ENCODE peak calls at places on chromosome 14, in nine cellular contexts. A is neuronal stem cell; D is caudate nucleus; F is K562; T is aorta; R is CD4-positive, CD25-positive, alpha-beta regulatory T cell; I is CD8-positive, alpha-beta T cell; B is left ventricle myocardium inferior; M is right cardiac atrium. Q is an unnamed sample.

GRCh38 chr14:99605299-99605961 is 1.4 kb upstream of the CCDC85C start:
- DNase-seq in F (peak), T (peak), R (peak), D (peak), M (peak), A (no peak), I (peak), B (peak), Q (peak)

GRCh38 chr14:73958591-73958990 is 8.5 kb downstream of the COQ6 start:
- DNase-seq in F (no peak), R (no peak), D (no peak), M (no peak), I (no peak), B (no peak), A (no peak), T (no peak), Q (no peak)

GRCh38 chr14:29085546-29085945 is 319.0 kb downstream of the FOXG1 start:
- DNase-seq in A (peak), B (no peak), I (no peak), M (no peak), R (no peak), T (no peak), F (peak), D (no peak), Q (peak)

GRCh38 chr14:78130356-78130755 is 39.8 kb upstream of the NRXN3 start:
- DNase-seq in B (no peak), F (no peak), A (no peak), T (no peak), D (no peak), I (no peak), M (no peak), R (no peak), Q (no peak)

GRCh38 chr14:82403972-82404371 is 870.3 kb upstream of the SEL1L start:
- DNase-seq in T (no peak), F (no peak), I (no peak), M (no peak), B (no peak), D (no peak), R (no peak), A (no peak), Q (no peak)

GRCh38 chr14:40447032-40447431 is 1014.8 kb upstream of the FBXO33 start:
- DNase-seq in D (no peak), T (no peak), M (no peak), A (no peak), I (no peak), R (no peak), F (no peak), B (no peak), Q (no peak)

GRCh38 chr14:99257673-99258221 is 14.2 kb downstream of the BCL11B start:
- DNase-seq in A (no peak), B (no peak), I (peak), M (no peak), T (no peak), D (no peak), F (no peak), R (peak), Q (no peak)

GRCh38 chr14:84029246-84029645 is 1500.7 kb upstream of the FLRT2 start:
- DNase-seq in F (no peak), M (no peak), R (no peak), T (no peak), A (no peak), D (no peak), B (no peak), I (no peak), Q (no peak)

GRCh38 chr14:32217301-32217700 is 14.2 kb upstream of the RNU6-8 start:
- DNase-seq in R (no peak), M (no peak), T (no peak), B (no peak), F (no peak), A (no peak), D (no peak), I (no peak), Q (no peak)

GRCh38 chr14:78576437-78577166 is 406.4 kb downstream of the NRXN3 start:
- DNase-seq in M (no peak), R (no peak), B (no peak), A (no peak), T (no peak), F (no peak), D (no peak), I (no peak), Q (no peak)

GRCh38 chr14:24241829-24242443 is 487 bp downstream of the TINF2 start:
- DNase-seq in F (peak), A (no peak), B (peak), I (peak), D (peak), M (peak), R (peak), T (peak), Q (peak)

GRCh38 chr14:75273272-75274044 is 5.2 kb upstream of the FOS start:
- DNase-seq in T (no peak), B (no peak), D (no peak), A (no peak), R (no peak), F (no peak), I (no peak), M (no peak), Q (no peak)

GRCh38 chr14:68426661-68427549 is 366.0 kb downstream of the ZFP36L1 start:
- DNase-seq in F (no peak), M (no peak), I (no peak), D (no peak), R (no peak), B (no peak), T (no peak), A (no peak), Q (no peak)

GRCh38 chr14:96660667-96661066 is 136.5 kb upstream of the VRK1 start:
- DNase-seq in M (no peak), F (no peak), T (no peak), R (peak), A (no peak), B (no peak), D (no peak), I (no peak), Q (no peak)

GRCh38 chr14:75254381-75254821 is 24.2 kb upstream of the FOS start:
- DNase-seq in M (no peak), B (no peak), I (no peak), T (peak), D (no peak), F (no peak), R (no peak), A (no peak), Q (no peak)

GRCh38 chr14:101789222-101789621 is 27.7 kb downstream of the PPP2R5C start:
- DNase-seq in A (no peak), R (no peak), T (no peak), M (peak), B (no peak), D (no peak), I (no peak), F (no peak), Q (no peak)

GRCh38 chr14:101788016-101788695 is 26.6 kb downstream of the PPP2R5C start:
- DNase-seq in F (no peak), M (no peak), A (no peak), R (no peak), T (no peak), B (no peak), D (no peak), I (no peak), Q (no peak)

GRCh38 chr14:101796479-101796878 is 35.0 kb downstream of the PPP2R5C start:
- DNase-seq in R (no peak), A (no peak), F (no peak), M (no peak), B (no peak), T (no peak), I (no peak), D (no peak), Q (no peak)

GRCh38 chr14:101790232-101790631 is 28.7 kb downstream of the PPP2R5C start:
- DNase-seq in F (no peak), T (no peak), A (no peak), B (no peak), R (no peak), D (no peak), I (no peak), M (no peak), Q (no peak)

DNA sequence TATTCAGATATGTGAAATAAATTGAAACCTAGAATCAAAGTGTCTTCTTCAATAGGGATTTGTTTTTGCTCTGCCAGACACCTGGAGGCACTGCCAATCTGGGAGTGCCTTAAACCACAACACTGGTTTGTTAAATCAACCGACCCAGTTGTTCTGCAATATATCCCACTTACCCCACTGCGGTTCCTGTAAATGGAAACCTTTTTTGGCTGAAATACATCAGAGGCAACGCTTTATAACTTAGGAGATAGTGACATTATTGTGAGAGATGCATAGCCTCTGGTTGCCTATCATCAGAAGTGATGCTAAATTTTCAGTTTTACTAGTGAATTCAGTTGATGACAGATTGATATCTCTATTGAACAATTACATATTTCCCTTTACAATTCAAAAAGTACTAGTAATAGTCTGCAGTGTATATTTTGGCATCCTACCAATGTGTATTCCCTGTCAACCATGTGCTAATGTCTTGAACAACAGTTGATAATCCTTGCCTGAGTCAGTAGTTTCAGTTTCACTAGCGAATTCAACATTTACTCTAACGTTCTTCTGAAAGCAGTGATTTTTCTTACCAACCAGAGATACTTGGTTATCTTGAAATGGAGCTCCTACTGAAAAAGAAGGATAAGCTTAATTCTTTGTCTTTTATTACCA is 30.5 kb downstream of the PPP2R5C start:
- DNase-seq in A (no peak), I (no peak), R (peak), B (no peak), T (no peak), F (no peak), M (no peak), D (no peak), Q (peak)
- H3K27ac ChIP-seq in A (no peak), I (peak), R (peak), B (peak), T (no peak), F (no peak), M (no peak), D (peak), Q (peak)

GRCh38 chr14:65242732-65243134 is 140.4 kb upstream of the MAX start:
- DNase-seq in I (no peak), D (no peak), A (no peak), T (no peak), F (no peak), B (no peak), R (no peak), M (no peak), Q (no peak)
- H3K27ac ChIP-seq in I (no peak), D (no peak), A (no peak), T (no peak), F (no peak), B (no peak), R (no peak), M (no peak), Q (no peak)

DNA sequence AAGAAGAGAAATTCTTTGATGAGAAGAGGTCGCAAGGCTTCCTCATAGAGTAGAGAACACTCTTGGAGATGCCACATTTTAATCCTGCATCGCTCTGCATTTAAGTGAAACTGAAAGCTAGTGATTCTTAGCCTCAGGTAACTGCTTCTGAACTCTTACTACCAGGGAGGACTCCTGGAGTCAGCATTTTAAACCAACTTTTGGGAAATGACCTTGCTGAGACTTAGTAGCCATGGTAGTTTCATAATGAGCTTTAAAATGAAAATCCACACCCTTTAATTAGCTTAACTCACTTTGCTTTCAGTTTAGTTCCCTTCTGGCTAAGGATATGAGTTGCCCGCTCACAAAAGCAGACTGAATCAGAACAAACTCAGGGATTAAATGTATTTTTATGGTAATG is 80.3 kb downstream of the SYNE2 start:
- DNase-seq in T (no peak), A (no peak), B (no peak), F (no peak), I (no peak), R (peak), M (no peak), D (no peak), Q (no peak)
- H3K27ac ChIP-seq in T (no peak), A (peak), B (peak), F (no peak), I (no peak), R (peak), M (no peak), D (no peak), Q (no peak)

DNA sequence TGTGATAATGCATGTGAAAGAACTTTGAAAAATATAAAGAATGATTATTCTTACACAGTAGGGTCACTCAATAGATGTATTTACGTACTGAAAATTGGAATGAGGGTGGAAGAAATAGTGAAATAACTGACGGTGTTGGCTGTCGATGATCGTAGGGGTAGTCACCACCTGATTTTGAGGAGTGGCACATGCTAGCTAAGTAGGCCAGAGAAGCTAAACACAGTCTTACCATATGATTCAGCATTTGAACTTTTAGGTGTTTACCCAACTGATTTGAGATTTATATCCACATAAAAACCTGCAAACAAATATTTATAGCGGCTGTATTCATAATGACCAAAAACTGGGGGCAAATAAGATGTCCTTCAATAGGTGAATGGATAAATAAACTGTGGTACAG is 47.6 kb upstream of the HIF1A start:
- DNase-seq in M (no peak), A (no peak), B (no peak), D (no peak), T (no peak), F (no peak), R (no peak), I (no peak), Q (no peak)
- H3K27ac ChIP-seq in M (no peak), A (no peak), B (no peak), D (no peak), T (no peak), F (no peak), R (no peak), I (no peak), Q (no peak)

GRCh38 chr14:94594441-94594840 is 13.2 kb downstream of the SERPINA5 start:
- DNase-seq in F (no peak), D (no peak), T (no peak), R (no peak), I (no peak), M (no peak), A (no peak), B (no peak), Q (no peak)
- H3K27ac ChIP-seq in F (no peak), D (no peak), T (no peak), R (no peak), I (no peak), M (no peak), A (no peak), B (no peak), Q (no peak)

GRCh38 chr14:104710071-104710735 is 13.8 kb upstream of the ADSS1 start:
- DNase-seq in F (no peak), B (no peak), M (no peak), D (no peak), A (no peak), I (no peak), T (no peak), R (no peak), Q (no peak)
- H3K27ac ChIP-seq in F (no peak), B (no peak), M (no peak), D (no peak), A (no peak), I (no peak), T (no peak), R (no peak), Q (no peak)

DNA sequence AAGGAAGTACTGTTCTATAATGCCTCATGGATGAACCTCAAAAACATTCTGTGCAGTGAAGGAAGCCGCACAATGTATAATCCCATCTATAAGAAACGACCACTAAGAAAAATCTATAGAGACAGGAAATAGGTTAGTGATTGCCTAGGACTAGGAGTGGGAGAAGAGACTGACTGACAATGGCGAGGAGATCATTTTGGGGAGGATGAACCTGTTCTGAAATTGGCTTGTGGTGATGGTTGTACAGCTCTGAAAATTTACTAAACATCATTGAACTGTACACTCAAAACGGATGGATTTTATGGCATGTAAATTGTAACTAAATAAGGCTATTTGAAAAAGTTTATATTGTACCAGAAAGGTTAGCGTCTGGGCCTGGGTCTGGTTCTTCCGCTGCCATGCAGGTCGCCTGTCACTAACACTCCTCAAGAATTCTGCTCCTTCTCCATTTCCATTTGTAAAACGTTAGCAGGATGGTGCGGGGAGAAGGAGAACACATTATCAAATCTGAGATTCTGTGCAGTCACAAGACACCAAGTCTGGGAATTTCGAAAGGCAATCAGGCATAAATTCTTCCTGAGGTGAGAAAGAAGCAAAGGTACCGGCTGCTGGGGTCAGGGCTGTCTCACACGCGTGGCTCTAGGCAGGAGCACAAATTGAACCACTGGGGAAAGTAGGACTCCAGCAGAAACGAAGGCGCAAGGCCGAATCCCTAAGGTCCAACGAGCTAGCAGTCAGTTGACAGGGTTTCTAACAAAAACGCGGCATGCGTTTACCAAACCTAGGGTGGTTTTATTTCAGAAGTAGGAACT is 845 bp upstream of the COCH start:
- DNase-seq in R (no peak), F (no peak), T (no peak), M (no peak), B (no peak), A (no peak), I (no peak), D (no peak), Q (no peak)
- H3K27ac ChIP-seq in R (no peak), F (peak), T (no peak), M (no peak), B (no peak), A (no peak), I (no peak), D (peak), Q (no peak)

GRCh38 chr14:36663404-36664321 is 2.0 kb downstream of the PAX9 start:
- DNase-seq in D (no peak), M (no peak), I (no peak), A (no peak), T (no peak), B (no peak), F (no peak), R (no peak), Q (no peak)

GRCh38 chr14:36660736-36661505 is 739 bp upstream of the PAX9 start:
- DNase-seq in I (no peak), A (no peak), B (no peak), T (no peak), M (no peak), F (no peak), D (no peak), R (no peak), Q (no peak)

GRCh38 chr14:36661506-36662257 is at the start of gene PAX9:
- DNase-seq in A (peak), T (peak), I (no peak), F (peak), R (peak), D (no peak), M (peak), B (peak), Q (peak)

GRCh38 chr14:36662543-36663403 is 1.1 kb downstream of the PAX9 start:
- DNase-seq in T (no peak), F (peak), I (no peak), A (no peak), D (no peak), R (no peak), M (no peak), B (no peak), Q (no peak)

DNA sequence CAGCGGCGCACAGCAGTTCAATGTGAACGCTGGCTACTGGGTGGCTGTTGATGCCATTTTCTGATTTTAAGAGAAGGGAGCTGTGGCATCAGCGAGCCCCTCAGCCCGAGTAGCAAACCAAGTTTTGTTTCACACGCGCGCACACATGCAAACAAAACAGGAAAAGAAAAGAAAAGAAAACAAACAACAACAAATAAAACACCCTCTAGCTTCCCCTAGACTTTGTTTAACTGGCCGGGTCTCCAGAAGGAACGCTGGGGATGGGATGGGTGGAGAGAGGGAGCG is 540 bp downstream of the PAX9 start:
- DNase-seq in M (no peak), A (no peak), B (no peak), T (no peak), I (no peak), F (no peak), D (no peak), R (no peak), Q (no peak)
- H3K27ac ChIP-seq in M (no peak), A (no peak), B (no peak), T (no peak), I (no peak), F (peak), D (no peak), R (no peak), Q (no peak)

GRCh38 chr14:105484997-105485393 is 1.7 kb upstream of the CRIP1 start:
- DNase-seq in R (no peak), F (no peak), I (no peak), B (no peak), D (no peak), A (no peak), M (no peak), T (no peak), Q (no peak)

GRCh38 chr14:105481886-105482454 is 4.7 kb upstream of the CRIP1 start:
- DNase-seq in A (no peak), I (peak), D (peak), B (peak), F (peak), R (peak), T (peak), M (peak), Q (peak)

GRCh38 chr14:105482486-105483110 is 4.1 kb upstream of the CRIP1 start:
- DNase-seq in F (no peak), I (no peak), D (no peak), R (no peak), T (no peak), M (peak), A (no peak), B (no peak), Q (no peak)

GRCh38 chr14:105484069-105484996 is 2.4 kb upstream of the CRIP1 start:
- DNase-seq in T (peak), I (peak), A (no peak), M (peak), D (no peak), R (peak), F (no peak), B (peak), Q (no peak)

GRCh38 chr14:105483300-105484068 is 3.2 kb upstream of the CRIP1 start:
- DNase-seq in F (no peak), B (peak), T (peak), R (no peak), A (no peak), I (no peak), D (no peak), M (peak), Q (no peak)
- H3K27ac ChIP-seq in F (no peak), B (peak), T (peak), R (peak), A (no peak), I (peak), D (no peak), M (peak), Q (no peak)

DNA sequence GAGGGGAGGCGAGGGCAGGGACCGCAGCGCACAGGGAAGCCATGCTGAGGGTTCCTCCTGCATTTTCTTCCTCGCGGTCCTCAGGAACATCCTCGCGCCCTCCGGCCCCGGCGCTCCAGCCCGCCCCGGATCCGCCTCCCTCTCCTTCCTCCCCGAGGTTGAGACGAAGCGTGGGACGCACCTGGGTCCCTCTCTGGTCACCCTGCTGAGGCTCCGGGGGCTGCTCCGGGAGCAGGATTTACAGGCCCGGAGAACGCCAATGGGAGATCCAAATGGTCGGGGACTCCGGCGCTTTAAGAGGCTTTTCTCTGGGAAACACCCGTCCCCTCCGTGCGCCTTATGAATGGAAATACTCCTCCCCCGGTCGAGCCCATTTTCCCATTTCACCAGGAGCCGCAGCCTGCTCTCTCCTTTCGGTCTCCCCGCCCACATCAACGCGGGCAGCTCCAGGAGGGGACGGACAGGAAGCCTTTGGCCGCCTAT is 379 bp upstream of the UNC79 start:
- DNase-seq in D (peak), A (peak), F (no peak), I (no peak), R (no peak), B (no peak), T (no peak), M (no peak), Q (no peak)
- H3K27ac ChIP-seq in D (peak), A (no peak), F (no peak), I (no peak), R (no peak), B (no peak), T (no peak), M (no peak), Q (no peak)

Q was measured in Karpas-422.